ENCODE peak calls at places on chromosomes 7 and 10, in six cellular contexts. N is fibroblast of lung; C is CD8-positive, alpha-beta T cell; F is thoracic aorta; L is psoas muscle; K is uterus. G is an unnamed sample.

GRCh38 chr10:74244097-74244685 is 93.2 kb downstream of the ADK start:
- DNase-seq in N (peak; percentile 84), C (no peak), F (no peak), L (no peak), K (peak; percentile 36), G (peak; percentile 26)

GRCh38 chr7:480531-481218 is 39.0 kb downstream of the PDGFA start:
- DNase-seq in N (no peak), C (no peak), F (no peak), L (no peak), K (no peak), G (peak; percentile 24)

GRCh38 chr10:88374392-88375145 is 208.5 kb downstream of the RNLS start:
- DNase-seq in N (no peak), C (no peak), F (no peak), L (no peak), K (no peak), G (no peak)

GRCh38 chr10:372566-372965 is 237.3 kb downstream of the ZMYND11 start:
- DNase-seq in N (no peak), C (no peak), F (no peak), L (no peak), K (peak; percentile 45), G (no peak)

GRCh38 chr7:134757938-134758337 is 21.5 kb upstream of the CALD1 start:
- DNase-seq in N (no peak), C (no peak), F (no peak), L (no peak), K (no peak), G (no peak)

GRCh38 chr10:132714096-132714721 is 71.7 kb downstream of the NKX6-2 start:
- DNase-seq in N (no peak), C (no peak), F (no peak), L (peak; percentile 10), K (no peak), G (peak; percentile 1)

GRCh38 chr7:76074306-76074971 is 26.5 kb downstream of the MDH2 start:
- DNase-seq in N (no peak), C (no peak), F (no peak), L (no peak), K (no peak), G (no peak)

GRCh38 chr7:2551418-2551817 is 3.9 kb downstream of the BRAT1 start:
- DNase-seq in N (no peak), C (no peak), F (no peak), L (no peak), K (no peak), G (no peak)

GRCh38 chr10:75352650-75353049 is 48.9 kb downstream of the ZNF503 start:
- DNase-seq in N (peak; percentile 6), C (no peak), F (no peak), L (no peak), K (no peak), G (peak; percentile 20)

GRCh38 chr10:80454526-80455460 is 683 bp downstream of the TSPAN14 start:
- DNase-seq in N (peak; percentile 35), C (no peak), F (no peak), L (peak; percentile 48), K (peak; percentile 36), G (peak; percentile 40)

GRCh38 chr10:132037676-132037975 is 28.1 kb upstream of the JAKMIP3 start:
- DNase-seq in N (no peak), C (no peak), F (no peak), L (no peak), K (no peak), G (no peak)

GRCh38 chr7:45203947-45204445 is 46.4 kb downstream of the RAMP3 start:
- DNase-seq in N (peak; percentile 83), C (no peak), F (no peak), L (no peak), K (no peak), G (no peak)

GRCh38 chr7:98559958-98560357 is 57.1 kb upstream of the NPTX2 start:
- DNase-seq in N (no peak), C (no peak), F (no peak), L (no peak), K (no peak), G (no peak)

GRCh38 chr7:55964261-55964801 is at the start of gene NIPSNAP2:
- DNase-seq in N (peak; percentile 46), C (peak; percentile 54), F (no peak), L (peak; percentile 71), K (peak; percentile 41), G (peak; percentile 75)

GRCh38 chr7:55966851-55967250 is 2.5 kb downstream of the NIPSNAP2 start:
- DNase-seq in N (no peak), C (no peak), F (no peak), L (peak; percentile 29), K (no peak), G (no peak)

GRCh38 chr7:55964802-55965470 is 551 bp downstream of the NIPSNAP2 start:
- DNase-seq in N (peak; percentile 68), C (peak; percentile 24), F (peak; percentile 20), L (peak; percentile 90), K (peak; percentile 43), G (peak; percentile 63)

GRCh38 chr7:55963584-55964168 is 709 bp upstream of the NIPSNAP2 start:
- DNase-seq in N (no peak), C (no peak), F (no peak), L (no peak), K (no peak), G (no peak)

DNA sequence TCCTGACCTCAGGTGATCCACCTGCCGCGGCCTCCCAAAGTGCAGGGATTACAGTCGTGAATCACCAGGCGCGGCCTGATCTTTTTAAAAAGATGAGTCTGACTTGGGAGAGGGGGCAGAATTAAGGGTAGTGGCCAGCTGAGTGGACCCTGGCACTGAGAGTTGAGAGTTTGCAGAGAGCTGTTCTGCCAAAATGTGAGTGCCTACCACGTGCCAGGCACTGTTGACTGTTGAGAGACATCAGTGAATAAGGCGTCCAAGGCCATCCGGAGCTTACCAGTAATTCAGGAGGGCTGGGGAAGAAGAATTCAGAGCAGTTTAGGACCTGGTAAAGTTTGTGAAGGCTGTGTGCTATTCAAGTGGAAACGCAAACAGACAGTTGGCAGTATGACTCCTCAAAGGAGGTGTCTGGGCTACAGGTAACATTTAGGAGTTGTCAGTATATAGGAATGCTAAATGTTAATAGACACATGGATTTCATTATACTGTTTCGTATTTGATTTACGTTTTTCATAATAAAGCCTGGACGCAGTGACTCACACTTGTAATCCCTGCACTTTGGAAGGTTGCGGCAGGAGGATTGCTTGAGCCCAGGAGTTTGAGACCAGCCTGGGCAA is 1.5 kb downstream of the NIPSNAP2 start:
- DNase-seq in N (no peak), C (no peak), F (no peak), L (peak; percentile 55), K (no peak), G (no peak)
- H3K4me3 ChIP-seq in N (no peak overlapping the region), C (no peak overlapping the region), F (peak overlapping the region; percentile 91), L (peak overlapping the region; percentile 73), K (no peak overlapping the region), G (no peak overlapping the region)

DNA sequence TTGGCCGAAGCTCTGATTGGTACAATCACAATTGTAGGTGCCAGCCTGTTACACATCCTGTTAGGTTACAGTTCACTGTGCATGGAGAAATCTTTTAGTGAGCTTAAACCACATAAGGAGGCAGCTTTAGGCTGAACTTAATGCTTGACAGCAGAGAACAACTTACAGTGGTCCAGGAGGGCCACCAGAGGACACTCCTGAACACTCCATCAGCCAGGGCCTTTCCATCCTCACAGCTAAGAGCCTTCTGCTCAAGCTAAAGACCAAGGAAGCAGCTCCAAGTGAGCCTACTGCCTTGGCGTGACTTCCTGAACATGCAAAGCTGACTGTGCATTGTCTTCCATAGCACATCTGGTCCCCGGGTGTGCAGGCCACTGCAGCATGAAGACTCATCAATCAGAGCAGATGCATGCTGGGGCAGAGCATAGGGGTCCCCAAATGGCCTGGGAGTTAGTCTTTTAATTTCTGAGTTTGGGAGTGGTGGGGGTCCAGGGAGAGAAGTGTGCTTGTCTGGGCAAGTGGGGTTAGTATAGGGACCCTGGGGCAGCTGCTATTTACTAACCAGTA is 105.0 kb downstream of the ZNF248 start:
- DNase-seq in N (no peak), C (no peak), F (no peak), L (no peak), K (no peak), G (no peak)
- H3K9me3 ChIP-seq in N (no peaks in the 10 kb centered on the region), C (peaks cover 7% of the 10 kb centered on the region), F (peaks cover 8% of the 10 kb centered on the region), L (no peaks in the 10 kb centered on the region), K (no peaks in the 10 kb centered on the region), G (no peaks in the 10 kb centered on the region)

GRCh38 chr10:116952729-116953128 is 52.3 kb downstream of the SHTN1 start:
- DNase-seq in N (peak; percentile 14), C (no peak), F (no peak), L (no peak), K (no peak), G (no peak)
- TF ChIP-seq CTCF in N (no peak), C (no peak), F (no peak), L (no peak), K (no peak), G (no peak)

DNA sequence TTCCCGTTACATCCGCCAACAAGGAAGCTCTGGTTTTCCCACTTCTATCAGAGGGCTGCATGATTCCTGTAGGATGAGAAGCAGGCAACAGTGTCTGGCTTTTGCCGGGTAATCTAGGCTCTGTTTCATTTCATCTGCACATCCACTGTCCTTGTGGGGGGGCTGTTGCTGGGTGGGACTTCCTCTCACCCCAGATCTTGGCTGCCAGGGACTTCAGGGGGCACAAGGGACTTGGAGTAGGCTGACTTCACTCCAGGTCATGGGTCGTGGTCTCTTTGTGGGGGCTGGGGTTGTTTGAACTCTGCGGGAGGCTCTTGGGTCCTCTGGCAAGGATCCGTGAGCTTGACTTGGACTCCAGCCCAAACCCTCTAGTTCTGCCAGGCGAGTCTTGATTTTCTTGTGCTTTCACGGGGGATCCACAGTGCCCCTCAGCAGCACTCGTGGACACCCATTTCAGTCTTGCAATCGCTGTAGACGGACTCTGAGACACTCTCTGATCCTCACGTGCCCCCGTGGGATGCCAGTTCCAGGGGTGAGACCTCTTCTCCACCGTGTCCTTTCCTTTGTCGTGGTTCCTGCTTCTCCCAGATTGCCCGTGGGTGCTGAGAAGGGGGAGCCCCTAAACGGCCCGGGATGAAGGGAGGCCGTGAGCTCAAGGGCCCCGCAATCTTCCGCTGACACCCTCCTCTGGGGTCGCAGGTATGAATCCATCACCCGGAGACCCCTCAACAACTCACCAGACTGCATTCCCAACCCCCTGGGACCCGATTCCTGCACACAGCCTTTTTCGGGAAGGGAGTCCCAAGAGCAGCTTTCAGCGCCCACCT is 21.4 kb upstream of the ZNF273 start:
- DNase-seq in N (no peak), C (no peak), F (no peak), L (no peak), K (no peak), G (no peak)
- H3K4me3 ChIP-seq in N (no peak overlapping the region), C (no peak overlapping the region), F (peak overlapping the region; percentile 78), L (peak overlapping the region; percentile 77), K (peak overlapping the region; percentile 29), G (no peak overlapping the region)

G was measured in BE2C.